ENCODE peak calls at places on chromosome 16, in four cellular contexts. F is heart left ventricle, E is tibial artery, R is fibroblast of lung. X is an unnamed sample. For H3K4me1, the result is how much of the 10 kb centered on the place peaks cover.

GRCh38 chr16:15879255-15879804 is 9.1 kb downstream of the CEP20 start:
- DNase-seq in F (no peak), E (no peak), R (peak), X (no peak)

GRCh38 chr16:8588703-8589292 is 1.5 kb downstream of the TMEM114 start:
- DNase-seq in F (no peak), E (no peak), R (no peak), X (peak)

GRCh38 chr16:27677300-27677699 is 127.4 kb downstream of the KATNIP start:
- DNase-seq in F (no peak), E (no peak), R (peak), X (no peak)

GRCh38 chr16:22282254-22282892 is 14.8 kb upstream of the POLR3E start:
- DNase-seq in F (no peak), E (no peak), R (no peak), X (no peak)

GRCh38 chr16:8577678-8578304 is 12.5 kb downstream of the TMEM114 start:
- DNase-seq in F (no peak), E (no peak), R (no peak), X (no peak)

GRCh38 chr16:75341934-75342811 is 90.7 kb upstream of the BCAR1 start:
- DNase-seq in F (no peak), E (no peak), R (peak), X (no peak)

GRCh38 chr16:56370836-56371235 is 54.5 kb downstream of the AMFR start:
- DNase-seq in F (no peak), E (no peak), R (no peak), X (no peak)

GRCh38 chr16:23549938-23550337 is 7.2 kb downstream of the EARS2 start:
- DNase-seq in F (no peak), E (no peak), R (no peak), X (no peak)

GRCh38 chr16:15523092-15523541 is 88.7 kb downstream of the BMERB1 start:
- DNase-seq in F (peak), E (no peak), R (no peak), X (no peak)

GRCh38 chr16:24775455-24775854 is 46.0 kb downstream of the TNRC6A start:
- DNase-seq in F (no peak), E (no peak), R (no peak), X (no peak)

GRCh38 chr16:11665071-11665491 is 3.2 kb upstream of the SNN start:
- DNase-seq in F (no peak), E (peak), R (no peak), X (peak)
- H3K4me1 ChIP-seq in F (under half), E (under half), R (under half), X (under half)

DNA sequence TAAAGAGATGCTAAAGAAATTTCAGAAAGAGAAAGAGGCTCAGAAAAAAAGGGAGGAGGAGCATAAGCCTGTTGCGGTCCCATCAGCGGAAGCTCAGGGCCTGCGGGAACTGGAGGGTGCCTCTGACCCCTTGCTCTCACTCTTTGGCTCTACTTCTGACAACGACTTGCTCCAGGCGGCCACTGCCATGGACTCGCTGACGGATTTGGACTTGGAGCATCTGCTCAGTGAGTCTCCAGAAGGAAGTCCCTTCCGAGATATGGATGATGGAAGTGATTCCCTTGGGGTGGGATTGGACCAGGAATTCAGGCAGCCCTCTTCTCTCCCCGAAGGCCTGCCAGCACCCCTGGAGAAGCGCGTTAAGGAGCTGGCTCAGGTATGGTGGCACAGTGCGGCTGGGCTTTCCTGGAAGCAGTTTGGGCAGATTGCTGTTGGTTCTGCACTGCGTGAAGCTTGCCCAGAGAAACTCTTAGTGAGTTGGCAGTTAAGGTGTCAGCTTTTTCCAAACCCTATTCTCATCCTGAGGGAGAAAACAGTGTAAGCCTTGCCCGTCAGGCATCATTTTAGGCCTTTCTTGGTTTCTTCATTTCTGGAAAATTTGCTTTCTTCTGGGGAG is 13.6 kb downstream of the UBN1 start:
- DNase-seq in F (no peak), E (no peak), R (no peak), X (no peak)
- H3K4me3 ChIP-seq in F (no peak), E (no peak), R (no peak), X (no peak)

GRCh38 chr16:85528528-85529387 is 84.4 kb upstream of the GSE1 start:
- DNase-seq in F (no peak), E (no peak), R (no peak), X (no peak)
- TF ChIP-seq CTCF in F (peak), E (peak), R (no peak), X (peak)

GRCh38 chr16:49598386-49599170 is 225.0 kb downstream of the C16orf78 start:
- DNase-seq in F (no peak), E (peak), R (no peak), X (peak)
- H3K4me1 ChIP-seq in F (under half), E (under half), R (under half), X (under half)

GRCh38 chr16:592518-593306 is 2.8 kb downstream of the RAB40C start:
- DNase-seq in F (peak), E (no peak), R (no peak), X (no peak)

GRCh38 chr16:593406-593805 is 3.5 kb downstream of the RAB40C start:
- DNase-seq in F (no peak), E (no peak), R (no peak), X (no peak)

GRCh38 chr16:590875-591200 is 972 bp downstream of the RAB40C start:
- DNase-seq in F (no peak), E (no peak), R (no peak), X (no peak)

GRCh38 chr16:590165-590874 is 454 bp downstream of the RAB40C start:
- DNase-seq in F (peak), E (no peak), R (peak), X (peak)

DNA sequence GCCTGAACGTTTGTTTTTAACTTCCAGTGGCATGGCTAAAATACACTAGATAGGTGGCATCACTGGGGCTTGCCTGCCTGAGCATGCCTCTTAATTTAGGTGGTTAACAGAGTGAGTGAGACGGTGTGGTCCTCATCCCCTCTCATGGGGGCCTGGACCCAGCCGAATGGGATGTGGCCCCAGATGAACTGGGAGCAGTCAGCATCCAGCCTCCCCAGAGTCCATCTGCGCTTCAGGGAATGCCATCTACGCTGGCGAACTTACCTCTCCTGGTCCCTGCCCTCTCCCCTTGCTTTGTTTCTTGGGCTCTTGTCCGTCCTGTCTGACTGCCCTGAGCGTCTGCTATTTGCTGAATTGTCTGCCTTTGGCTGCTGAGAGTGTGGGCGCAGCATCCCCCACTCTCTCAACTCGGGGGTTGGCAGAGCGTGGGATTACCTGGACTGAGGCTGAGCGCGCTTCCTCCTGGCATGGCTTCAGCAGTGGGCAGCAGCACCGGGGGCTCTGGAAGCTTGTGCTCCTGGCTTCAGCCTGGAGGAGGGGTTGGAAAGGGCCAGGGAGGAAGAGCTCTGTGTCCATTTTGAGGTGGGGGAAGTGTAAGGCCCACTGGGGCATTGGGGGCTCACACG is 2.1 kb downstream of the RAB40C start:
- DNase-seq in F (peak), E (no peak), R (no peak), X (no peak)
- H3K4me3 ChIP-seq in F (no peak), E (no peak), R (no peak), X (no peak)

GRCh38 chr16:83245061-83245460 is 562.7 kb upstream of the HSBP1 start:
- DNase-seq in F (no peak), E (no peak), R (peak), X (no peak)

GRCh38 chr16:83253526-83253925 is 554.3 kb upstream of the HSBP1 start:
- DNase-seq in F (no peak), E (no peak), R (no peak), X (no peak)

GRCh38 chr16:83244057-83244456 is 563.7 kb upstream of the HSBP1 start:
- DNase-seq in F (no peak), E (no peak), R (no peak), X (no peak)

GRCh38 chr16:83248735-83249469 is 558.9 kb upstream of the HSBP1 start:
- DNase-seq in F (peak), E (no peak), R (peak), X (no peak)

GRCh38 chr16:83247767-83248372 is 559.9 kb upstream of the HSBP1 start:
- DNase-seq in F (no peak), E (no peak), R (no peak), X (no peak)
- TF ChIP-seq CTCF in F (no peak), E (no peak), R (no peak), X (no peak)

GRCh38 chr16:10947211-10947787 is 2.9 kb downstream of the CLEC16A start:
- DNase-seq in F (peak), E (no peak), R (no peak), X (peak)

GRCh38 chr16:10942352-10943297 is at the start of gene DEXI:
- DNase-seq in F (peak), E (peak), R (peak), X (peak)

GRCh38 chr16:10946308-10946707 is 1.9 kb downstream of the CLEC16A start:
- DNase-seq in F (peak), E (no peak), R (peak), X (peak)

GRCh38 chr16:10945065-10945787 is 862 bp downstream of the CLEC16A start:
- DNase-seq in F (no peak), E (no peak), R (no peak), X (no peak)

DNA sequence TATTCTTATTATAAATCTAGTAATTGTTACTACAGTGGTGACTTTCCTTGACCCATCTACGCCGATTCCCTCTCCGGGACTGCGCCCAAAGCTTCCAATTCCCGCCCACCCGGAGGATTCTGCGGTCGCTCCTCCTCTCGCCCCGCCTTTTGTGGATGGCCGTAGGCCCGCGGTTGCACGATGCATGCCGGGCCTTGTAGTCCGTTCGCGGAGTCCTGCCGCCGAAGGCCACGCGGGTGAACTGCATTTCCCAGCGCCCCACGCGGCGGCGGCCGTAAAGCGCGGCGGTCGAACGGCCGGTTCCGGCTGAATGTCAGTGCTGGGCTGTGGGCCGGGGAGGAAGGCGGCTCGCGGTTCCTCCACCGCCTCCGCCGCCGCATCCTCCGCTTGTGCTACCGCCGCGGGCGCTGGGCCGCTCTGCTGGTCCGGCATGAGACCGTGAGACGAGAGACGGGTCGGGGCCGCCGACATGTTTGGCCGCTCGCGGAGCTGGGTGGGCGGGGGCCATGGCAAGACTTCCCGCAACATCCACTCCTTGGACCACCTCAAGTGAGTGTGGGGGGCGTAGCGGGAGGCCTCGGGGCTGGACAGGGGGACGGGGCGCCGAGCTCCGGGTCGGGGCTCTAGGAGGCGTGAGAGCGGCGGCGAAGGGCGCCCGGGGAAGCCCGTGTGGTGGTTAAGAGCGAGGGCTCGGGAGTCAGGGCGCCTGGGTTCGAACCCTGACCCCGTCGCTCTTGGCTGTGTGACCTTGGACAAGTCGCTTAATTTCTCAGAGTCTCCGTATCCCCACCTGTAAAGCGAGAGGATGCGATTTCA is at the start of gene CLEC16A:
- DNase-seq in F (peak), E (peak), R (peak), X (peak)
- H3K4me1 ChIP-seq in F (under half), E (half or more), R (under half), X (under half)

GRCh38 chr16:88382491-88383400 is at the start of gene ZNF469:
- DNase-seq in F (peak), E (peak), R (peak), X (peak)
- H3K4me3 ChIP-seq in F (peak), E (peak), R (peak), X (no peak)

X was measured in endodermal cell.